ENCODE peak calls at places on chromosomes 2 and 18, in nine cellular contexts. J is T-cell; V is AG09319; O is GM12892; X is Right ventricle myocardium superior; E is heart left ventricle; G is HCT116; M is activated CD8-positive, alpha-beta memory T cell treated with anti-CD3 and anti-CD28 coated beads, Interleukin-2, amount 50 U/mL, for 4 hours; T is Ammon's horn. N is an unnamed sample.

GRCh38 chr2:166067204-166067603 is 60.6 kb downstream of the SCN1A start:
- DNase-seq in X (no peak), J (no peak), E (no peak), G (no peak), V (no peak), M (no peak), O (no peak), T (no peak), N (no peak)

GRCh38 chr2:206979365-206979764 is 40.0 kb downstream of the CPO start:
- DNase-seq in T (no peak), E (no peak), M (no peak), V (no peak), G (no peak), J (no peak), X (no peak), O (no peak), N (no peak)

GRCh38 chr2:144679942-144680341 is 160.0 kb upstream of the ZEB2 start:
- DNase-seq in V (no peak), G (no peak), J (no peak), O (no peak), X (no peak), E (no peak), M (no peak), T (no peak), N (no peak)

GRCh38 chr2:12552092-12552491 is 164.6 kb upstream of the TRIB2 start:
- DNase-seq in V (no peak), E (no peak), O (no peak), X (no peak), G (no peak), T (no peak), M (no peak), J (no peak), N (no peak)

GRCh38 chr2:174719016-174719415 is 45.3 kb downstream of the CHRNA1 start:
- DNase-seq in T (no peak), X (no peak), O (no peak), J (no peak), M (no peak), V (no peak), G (no peak), E (no peak), N (no peak)

GRCh38 chr18:23862071-23862470 is 152.5 kb upstream of the TTC39C start:
- DNase-seq in E (no peak), T (peak; percentile 25), J (no peak), M (no peak), V (peak; percentile 49), O (no peak), X (no peak), G (no peak), N (peak; percentile 77)

GRCh38 chr18:70450658-70451253 is 161.9 kb downstream of the SOCS6 start:
- DNase-seq in T (no peak), O (no peak), V (peak; percentile 4), G (peak; percentile 23), M (no peak), X (no peak), J (no peak), E (no peak), N (no peak)

GRCh38 chr18:62938006-62938405 is 222.7 kb downstream of the PHLPP1 start:
- DNase-seq in M (no peak), X (no peak), T (no peak), O (no peak), V (no peak), J (no peak), E (no peak), G (no peak), N (no peak)

GRCh38 chr18:3250237-3251107 is 2.9 kb downstream of the MYL12A start:
- DNase-seq in O (no peak), E (no peak), J (no peak), G (no peak), M (no peak), T (no peak), V (no peak), X (no peak), N (no peak)

GRCh38 chr2:39606585-39606984 is 59.1 kb upstream of the TMEM178A start:
- DNase-seq in J (no peak), X (no peak), G (no peak), O (no peak), T (no peak), V (no peak), E (no peak), M (no peak), N (no peak)

GRCh38 chr2:148893906-148894305 is 18.9 kb downstream of the KIF5C start:
- DNase-seq in G (no peak), M (no peak), J (no peak), X (no peak), V (no peak), T (no peak), O (no peak), E (no peak), N (no peak)

GRCh38 chr2:157839162-157839801 is 36.8 kb downstream of the ACVR1 start:
- DNase-seq in M (no peak), J (no peak), X (no peak), O (no peak), V (no peak), G (no peak), E (no peak), T (no peak), N (no peak)

GRCh38 chr2:84640386-84640785 is 124.1 kb downstream of the DNAH6 start:
- DNase-seq in O (no peak), T (no peak), V (no peak), X (no peak), M (no peak), G (no peak), E (no peak), J (no peak), N (no peak)

GRCh38 chr2:231138699-231139098 is 13.9 kb upstream of the HTR2B start:
- DNase-seq in M (no peak), J (no peak), O (no peak), T (no peak), X (no peak), E (no peak), G (no peak), V (no peak), N (no peak)